ENCODE peak calls at places on chromosomes 13 and 19, in six cellular contexts. One of them, this sample, is unnamed.
A peak's percentile ranks its signal among the peaks of the same experiment; 100 is the strongest.

GRCh38 chr19:15154002-15154612 is 46.7 kb downstream of the NOTCH3 start:
- DNase-seq in GM10248: no peak
- DNase-seq in mucosa of descending colon: no peak
- DNase-seq in lower leg skin: no peak
- DNase-seq in progenitor cell of endocrine pancreas: no peak
- DNase-seq in AG04450: no peak
- DNase-seq in this sample: peak; percentile 33

GRCh38 chr13:41985788-41986508 is 25.0 kb upstream of the VWA8 start:
- DNase-seq in GM10248: no peak
- DNase-seq in mucosa of descending colon: no peak
- DNase-seq in lower leg skin: no peak
- DNase-seq in progenitor cell of endocrine pancreas: no peak
- DNase-seq in AG04450: no peak
- DNase-seq in this sample: no peak

GRCh38 chr13:98960331-98961203 is 17.3 kb downstream of the DOCK9 start:
- DNase-seq in GM10248: no peak
- DNase-seq in mucosa of descending colon: no peak
- DNase-seq in lower leg skin: no peak
- DNase-seq in progenitor cell of endocrine pancreas: no peak
- DNase-seq in AG04450: no peak
- DNase-seq in this sample: no peak

GRCh38 chr19:46404884-46405658 is 8.3 kb downstream of the CCDC8 start:
- DNase-seq in GM10248: no peak
- DNase-seq in mucosa of descending colon: peak; percentile 47
- DNase-seq in lower leg skin: no peak
- DNase-seq in progenitor cell of endocrine pancreas: no peak
- DNase-seq in AG04450: no peak
- DNase-seq in this sample: no peak

GRCh38 chr13:73984201-73984600 is 150.0 kb downstream of the KLF12 start:
- DNase-seq in GM10248: no peak
- DNase-seq in mucosa of descending colon: no peak
- DNase-seq in lower leg skin: no peak
- DNase-seq in progenitor cell of endocrine pancreas: no peak
- DNase-seq in AG04450: no peak
- DNase-seq in this sample: no peak

GRCh38 chr13:72562686-72563085 is 164.7 kb downstream of the MZT1 start:
- DNase-seq in GM10248: no peak
- DNase-seq in mucosa of descending colon: no peak
- DNase-seq in lower leg skin: no peak
- DNase-seq in progenitor cell of endocrine pancreas: no peak
- DNase-seq in AG04450: no peak
- DNase-seq in this sample: no peak

GRCh38 chr19:48636859-48637448 is at the start of gene DBP:
- DNase-seq in GM10248: no peak
- DNase-seq in mucosa of descending colon: peak; percentile 85
- DNase-seq in lower leg skin: no peak
- DNase-seq in progenitor cell of endocrine pancreas: no peak
- DNase-seq in AG04450: no peak
- DNase-seq in this sample: no peak

GRCh38 chr19:29769997-29770396 is 41.8 kb upstream of the CCNE1 start:
- DNase-seq in GM10248: no peak
- DNase-seq in mucosa of descending colon: no peak
- DNase-seq in lower leg skin: no peak
- DNase-seq in progenitor cell of endocrine pancreas: no peak
- DNase-seq in AG04450: no peak
- DNase-seq in this sample: no peak

GRCh38 chr13:39374741-39375189 is 228.2 kb downstream of the LHFPL6 start:
- DNase-seq in GM10248: no peak
- DNase-seq in mucosa of descending colon: no peak
- DNase-seq in lower leg skin: no peak
- DNase-seq in progenitor cell of endocrine pancreas: no peak
- DNase-seq in AG04450: no peak
- DNase-seq in this sample: no peak

GRCh38 chr19:19543640-19544039 is 5.6 kb downstream of the CILP2 start:
- DNase-seq in GM10248: no peak
- DNase-seq in mucosa of descending colon: no peak
- DNase-seq in lower leg skin: no peak
- DNase-seq in progenitor cell of endocrine pancreas: no peak
- DNase-seq in AG04450: no peak
- DNase-seq in this sample: no peak

GRCh38 chr13:25291691-25292090 is 4.4 kb upstream of the MTMR6 start:
- DNase-seq in GM10248: no peak
- DNase-seq in mucosa of descending colon: no peak
- DNase-seq in lower leg skin: no peak
- DNase-seq in progenitor cell of endocrine pancreas: no peak
- DNase-seq in AG04450: no peak
- DNase-seq in this sample: no peak

GRCh38 chr13:48431987-48432615 is 19.2 kb upstream of the LPAR6 start:
- DNase-seq in GM10248: no peak
- DNase-seq in mucosa of descending colon: no peak
- DNase-seq in lower leg skin: no peak
- DNase-seq in progenitor cell of endocrine pancreas: no peak
- DNase-seq in AG04450: no peak
- DNase-seq in this sample: no peak

GRCh38 chr19:48674216-48674809 is 1.5 kb upstream of the NTN5 start:
- DNase-seq in GM10248: peak; percentile 16
- DNase-seq in mucosa of descending colon: no peak
- DNase-seq in lower leg skin: no peak
- DNase-seq in progenitor cell of endocrine pancreas: no peak
- DNase-seq in AG04450: no peak
- DNase-seq in this sample: peak; percentile 34

GRCh38 chr19:20278342-20278741 is 111.3 kb downstream of the ZNF486 start:
- DNase-seq in GM10248: peak; percentile 20
- DNase-seq in mucosa of descending colon: no peak
- DNase-seq in lower leg skin: no peak
- DNase-seq in progenitor cell of endocrine pancreas: no peak
- DNase-seq in AG04450: no peak
- DNase-seq in this sample: peak; percentile 16

GRCh38 chr13:97079726-97080125 is 85.5 kb upstream of the OXGR1 start:
- DNase-seq in GM10248: no peak
- DNase-seq in mucosa of descending colon: no peak
- DNase-seq in lower leg skin: no peak
- DNase-seq in progenitor cell of endocrine pancreas: no peak
- DNase-seq in AG04450: no peak
- DNase-seq in this sample: no peak

DNA sequence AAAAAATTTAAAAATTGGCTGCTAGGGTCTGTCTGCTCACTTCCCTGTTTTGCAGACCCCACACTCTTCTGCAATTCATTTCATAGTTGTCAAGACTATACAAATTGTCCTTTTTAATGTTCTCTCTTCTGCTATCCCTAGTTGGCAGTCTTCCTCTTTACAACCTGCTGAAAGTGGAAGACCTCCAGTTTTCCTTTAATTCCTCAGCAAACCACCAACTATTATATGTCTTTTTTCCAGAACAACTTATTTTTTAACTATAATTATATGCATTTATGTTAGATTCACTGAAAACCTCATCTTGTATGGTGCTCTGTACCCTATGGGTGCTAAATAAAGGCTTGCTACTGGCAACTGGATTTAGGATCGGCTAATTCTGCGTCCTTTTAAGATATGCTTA is 1.1 kb upstream of the PHF11 start:
- DNase-seq in GM10248: no peak
- DNase-seq in mucosa of descending colon: no peak
- DNase-seq in lower leg skin: no peak
- DNase-seq in progenitor cell of endocrine pancreas: no peak
- DNase-seq in AG04450: no peak
- DNase-seq in this sample: no peak
- TF ChIP-seq CTCF in GM10248: peak; percentile 15
- TF ChIP-seq CTCF in mucosa of descending colon: no peak
- TF ChIP-seq CTCF in lower leg skin: no peak
- TF ChIP-seq CTCF in progenitor cell of endocrine pancreas: no peak
- TF ChIP-seq CTCF in AG04450: no peak
- TF ChIP-seq CTCF in this sample: no peak

GRCh38 chr13:40790232-40790631 is 821 bp downstream of the SLC25A15 start:
- DNase-seq in GM10248: no peak
- DNase-seq in mucosa of descending colon: no peak
- DNase-seq in lower leg skin: no peak
- DNase-seq in progenitor cell of endocrine pancreas: no peak
- DNase-seq in AG04450: no peak
- DNase-seq in this sample: no peak

GRCh38 chr13:40786568-40786996 is 2.8 kb upstream of the SLC25A15 start:
- DNase-seq in GM10248: no peak
- DNase-seq in mucosa of descending colon: no peak
- DNase-seq in lower leg skin: no peak
- DNase-seq in progenitor cell of endocrine pancreas: no peak
- DNase-seq in AG04450: no peak
- DNase-seq in this sample: no peak

GRCh38 chr13:40792284-40793051 is 3.1 kb downstream of the SLC25A15 start:
- DNase-seq in GM10248: no peak
- DNase-seq in mucosa of descending colon: no peak
- DNase-seq in lower leg skin: no peak
- DNase-seq in progenitor cell of endocrine pancreas: no peak
- DNase-seq in AG04450: no peak
- DNase-seq in this sample: peak; percentile 34

GRCh38 chr13:40787062-40787461 is 2.3 kb upstream of the SLC25A15 start:
- DNase-seq in GM10248: no peak
- DNase-seq in mucosa of descending colon: no peak
- DNase-seq in lower leg skin: no peak
- DNase-seq in progenitor cell of endocrine pancreas: no peak
- DNase-seq in AG04450: peak; percentile 79
- DNase-seq in this sample: no peak

GRCh38 chr13:40789275-40790231 is at the start of gene SLC25A15:
- DNase-seq in GM10248: peak; percentile 89
- DNase-seq in mucosa of descending colon: peak; percentile 91
- DNase-seq in lower leg skin: no peak
- DNase-seq in progenitor cell of endocrine pancreas: peak; percentile 80
- DNase-seq in AG04450: peak; percentile 46
- DNase-seq in this sample: peak; percentile 95
- TF ChIP-seq CTCF in GM10248: peak; percentile 43
- TF ChIP-seq CTCF in mucosa of descending colon: peak; percentile 39
- TF ChIP-seq CTCF in lower leg skin: no peak
- TF ChIP-seq CTCF in progenitor cell of endocrine pancreas: peak; percentile 58
- TF ChIP-seq CTCF in AG04450: peak; percentile 5
- TF ChIP-seq CTCF in this sample: peak; percentile 49

DNA sequence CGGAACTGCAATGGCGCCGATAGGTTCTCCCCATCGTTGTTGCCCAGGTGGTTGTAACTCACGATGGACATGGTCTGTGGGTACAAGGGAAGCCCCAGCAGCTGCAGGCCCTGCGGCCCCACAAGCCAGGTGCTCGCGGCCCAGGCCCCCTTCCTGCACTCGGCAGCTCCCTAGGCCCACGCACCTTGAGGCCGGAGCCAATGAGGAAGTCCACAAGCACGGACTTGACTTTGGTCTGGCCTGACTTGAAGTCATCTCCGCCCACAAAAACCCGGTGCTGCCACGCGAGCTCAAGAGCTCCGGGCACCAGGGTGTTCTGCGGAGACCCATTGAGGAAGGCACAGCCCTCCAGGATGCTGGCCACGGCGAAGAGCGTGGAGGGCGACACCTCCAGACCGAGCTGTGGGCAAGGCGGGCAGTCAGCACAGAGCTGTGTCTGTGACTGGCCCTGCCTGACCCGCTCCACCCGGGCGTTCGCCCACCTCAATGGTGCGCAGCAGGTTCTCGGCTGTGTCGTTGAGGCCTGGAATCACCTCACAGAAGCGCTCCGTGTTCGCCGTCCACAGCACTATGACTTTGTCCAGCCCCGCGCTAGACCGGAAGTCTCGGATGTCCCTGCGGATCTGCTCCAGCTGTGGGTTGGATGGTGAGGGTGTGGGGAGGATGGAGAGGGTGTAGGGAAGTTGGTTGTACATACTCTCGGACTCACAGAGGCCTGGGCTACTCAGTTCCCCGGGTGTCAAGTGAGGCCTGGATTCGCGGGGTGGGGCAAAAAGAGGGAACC is 1.9 kb downstream of the ISYNA1 start:
- DNase-seq in GM10248: no peak
- DNase-seq in mucosa of descending colon: no peak
- DNase-seq in lower leg skin: no peak
- DNase-seq in progenitor cell of endocrine pancreas: no peak
- DNase-seq in AG04450: no peak
- DNase-seq in this sample: no peak
- TF ChIP-seq CTCF in GM10248: no peak
- TF ChIP-seq CTCF in mucosa of descending colon: no peak
- TF ChIP-seq CTCF in lower leg skin: no peak
- TF ChIP-seq CTCF in progenitor cell of endocrine pancreas: no peak
- TF ChIP-seq CTCF in AG04450: no peak
- TF ChIP-seq CTCF in this sample: no peak

GRCh38 chr13:110322126-110322827 is 15.2 kb downstream of the COL4A2 start:
- DNase-seq in GM10248: no peak
- DNase-seq in mucosa of descending colon: no peak
- DNase-seq in lower leg skin: no peak
- DNase-seq in progenitor cell of endocrine pancreas: no peak
- DNase-seq in AG04450: no peak
- DNase-seq in this sample: no peak

GRCh38 chr13:110320645-110321044 is 13.6 kb downstream of the COL4A2 start:
- DNase-seq in GM10248: no peak
- DNase-seq in mucosa of descending colon: no peak
- DNase-seq in lower leg skin: no peak
- DNase-seq in progenitor cell of endocrine pancreas: no peak
- DNase-seq in AG04450: no peak
- DNase-seq in this sample: no peak

GRCh38 chr13:110322828-110323171 is 15.7 kb downstream of the COL4A2 start:
- DNase-seq in GM10248: no peak
- DNase-seq in mucosa of descending colon: no peak
- DNase-seq in lower leg skin: no peak
- DNase-seq in progenitor cell of endocrine pancreas: no peak
- DNase-seq in AG04450: no peak
- DNase-seq in this sample: no peak

GRCh38 chr13:110323986-110324749 is 17.1 kb downstream of the COL4A2 start:
- DNase-seq in GM10248: no peak
- DNase-seq in mucosa of descending colon: no peak
- DNase-seq in lower leg skin: no peak
- DNase-seq in progenitor cell of endocrine pancreas: no peak
- DNase-seq in AG04450: no peak
- DNase-seq in this sample: no peak

GRCh38 chr13:110323172-110323851 is 16.2 kb downstream of the COL4A2 start:
- DNase-seq in GM10248: no peak
- DNase-seq in mucosa of descending colon: no peak
- DNase-seq in lower leg skin: no peak
- DNase-seq in progenitor cell of endocrine pancreas: no peak
- DNase-seq in AG04450: peak; percentile 81
- DNase-seq in this sample: no peak
- TF ChIP-seq CTCF in GM10248: no peak
- TF ChIP-seq CTCF in mucosa of descending colon: no peak
- TF ChIP-seq CTCF in lower leg skin: no peak
- TF ChIP-seq CTCF in progenitor cell of endocrine pancreas: peak; percentile 26
- TF ChIP-seq CTCF in AG04450: peak; percentile 34
- TF ChIP-seq CTCF in this sample: no peak

DNA sequence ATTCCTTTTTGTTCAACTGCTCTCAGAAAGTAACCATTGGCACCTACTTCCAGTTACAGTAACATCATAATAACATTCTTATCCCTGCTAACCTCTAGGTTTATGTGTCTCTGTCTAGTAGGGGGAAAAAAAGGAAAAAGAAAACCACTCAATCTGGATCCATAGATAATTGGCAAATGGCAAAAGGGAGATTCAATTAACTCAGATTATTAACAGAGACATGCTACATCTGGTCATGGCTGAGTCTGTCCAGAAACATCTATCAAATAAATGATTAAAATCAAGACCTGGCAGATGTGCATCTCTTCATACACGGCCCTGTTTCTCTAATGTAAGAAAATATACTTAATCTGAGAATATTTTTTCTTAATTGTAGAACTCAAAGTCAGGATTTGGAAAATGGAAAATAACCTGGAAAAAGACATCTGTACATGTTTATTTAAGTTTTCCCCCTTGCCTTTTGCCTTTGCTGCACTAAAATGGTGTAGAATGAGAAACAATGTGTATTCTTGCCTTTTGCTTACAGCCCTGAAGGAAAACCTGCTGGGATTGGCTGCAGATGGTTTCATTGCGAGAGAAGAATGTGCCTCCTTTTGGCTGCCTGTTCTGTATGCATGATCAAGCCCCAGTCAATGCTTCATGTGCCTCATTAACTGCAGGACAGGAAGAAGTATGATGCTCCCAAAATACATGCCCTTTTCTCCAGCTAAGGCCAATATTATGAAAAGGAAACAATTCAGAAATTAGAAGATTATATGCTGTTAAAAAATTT is 921.6 kb upstream of the PCDH20 start:
- DNase-seq in GM10248: no peak
- DNase-seq in mucosa of descending colon: no peak
- DNase-seq in lower leg skin: no peak
- DNase-seq in progenitor cell of endocrine pancreas: no peak
- DNase-seq in AG04450: no peak
- DNase-seq in this sample: no peak
- TF ChIP-seq CTCF in GM10248: no peak
- TF ChIP-seq CTCF in mucosa of descending colon: no peak
- TF ChIP-seq CTCF in lower leg skin: no peak
- TF ChIP-seq CTCF in progenitor cell of endocrine pancreas: no peak
- TF ChIP-seq CTCF in AG04450: no peak
- TF ChIP-seq CTCF in this sample: no peak

This sample was measured in GM20000.